ENCODE peak calls at places on chromosome 20, in five cellular contexts. One of them, this sample, is unnamed.

GRCh38 chr20:46027245-46027853 is 1.7 kb upstream of the SLC12A5 start:
- DNase-seq in mammary epithelial cell: peak; percentile 45
- DNase-seq in testis: peak; percentile 72
- DNase-seq in CD8-positive, alpha-beta T cell: no peak
- DNase-seq in CD8-positive, alpha-beta memory T cell: no peak
- DNase-seq in this sample: no peak

GRCh38 chr20:1206749-1207148 is 3.5 kb downstream of the C20orf202 start:
- DNase-seq in CD8-positive, alpha-beta memory T cell: no peak
- DNase-seq in CD8-positive, alpha-beta T cell: no peak
- DNase-seq in testis: no peak
- DNase-seq in mammary epithelial cell: no peak
- DNase-seq in this sample: no peak

GRCh38 chr20:22861990-22862389 is 173.1 kb upstream of the SSTR4 start:
- DNase-seq in mammary epithelial cell: no peak
- DNase-seq in CD8-positive, alpha-beta T cell: no peak
- DNase-seq in CD8-positive, alpha-beta memory T cell: no peak
- DNase-seq in testis: no peak
- DNase-seq in this sample: peak; percentile 73

GRCh38 chr20:45545754-45546453 is 1.3 kb downstream of the EPPIN start:
- DNase-seq in CD8-positive, alpha-beta T cell: no peak
- DNase-seq in mammary epithelial cell: peak; percentile 33
- DNase-seq in CD8-positive, alpha-beta memory T cell: no peak
- DNase-seq in testis: no peak
- DNase-seq in this sample: no peak

GRCh38 chr20:53910312-53911002 is 159.9 kb downstream of the BCAS1 start:
- DNase-seq in testis: no peak
- DNase-seq in mammary epithelial cell: no peak
- DNase-seq in CD8-positive, alpha-beta memory T cell: no peak
- DNase-seq in CD8-positive, alpha-beta T cell: no peak
- DNase-seq in this sample: peak; percentile 64

GRCh38 chr20:7520361-7520760 is 419.9 kb downstream of the HAO1 start:
- DNase-seq in CD8-positive, alpha-beta T cell: no peak
- DNase-seq in testis: no peak
- DNase-seq in CD8-positive, alpha-beta memory T cell: no peak
- DNase-seq in mammary epithelial cell: peak; percentile 46
- DNase-seq in this sample: no peak

GRCh38 chr20:61857884-61858283 is 207.8 kb downstream of the TAF4 start:
- DNase-seq in CD8-positive, alpha-beta T cell: no peak
- DNase-seq in testis: no peak
- DNase-seq in mammary epithelial cell: no peak
- DNase-seq in CD8-positive, alpha-beta memory T cell: no peak
- DNase-seq in this sample: no peak

GRCh38 chr20:54088430-54088829 is 18.0 kb upstream of the BCAS1 start:
- DNase-seq in CD8-positive, alpha-beta memory T cell: no peak
- DNase-seq in mammary epithelial cell: no peak
- DNase-seq in testis: no peak
- DNase-seq in CD8-positive, alpha-beta T cell: no peak
- DNase-seq in this sample: no peak

GRCh38 chr20:63540417-63541186 is 3.4 kb upstream of the PTK6 start:
- DNase-seq in CD8-positive, alpha-beta T cell: no peak
- DNase-seq in CD8-positive, alpha-beta memory T cell: no peak
- DNase-seq in testis: no peak
- DNase-seq in mammary epithelial cell: no peak
- DNase-seq in this sample: peak; percentile 89

GRCh38 chr20:44038681-44039123 is 124.0 kb downstream of the TOX2 start:
- DNase-seq in mammary epithelial cell: no peak
- DNase-seq in testis: no peak
- DNase-seq in CD8-positive, alpha-beta memory T cell: no peak
- DNase-seq in CD8-positive, alpha-beta T cell: no peak
- DNase-seq in this sample: peak; percentile 75

GRCh38 chr20:64039293-64040160 is 3.5 kb downstream of the C20orf204 start:
- DNase-seq in testis: no peak
- DNase-seq in CD8-positive, alpha-beta memory T cell: no peak
- DNase-seq in mammary epithelial cell: no peak
- DNase-seq in CD8-positive, alpha-beta T cell: no peak
- DNase-seq in this sample: no peak

GRCh38 chr20:56987992-56988391 is 278.4 kb downstream of the BMP7 start:
- DNase-seq in CD8-positive, alpha-beta memory T cell: no peak
- DNase-seq in mammary epithelial cell: peak; percentile 35
- DNase-seq in testis: no peak
- DNase-seq in CD8-positive, alpha-beta T cell: no peak
- DNase-seq in this sample: peak; percentile 74

GRCh38 chr20:59515013-59515905 is 89.1 kb upstream of the PHACTR3 start:
- DNase-seq in CD8-positive, alpha-beta T cell: no peak
- DNase-seq in CD8-positive, alpha-beta memory T cell: no peak
- DNase-seq in mammary epithelial cell: peak; percentile 47
- DNase-seq in testis: peak; percentile 88
- DNase-seq in this sample: no peak

GRCh38 chr20:32244150-32244823 is 33.2 kb upstream of the KIF3B start:
- DNase-seq in CD8-positive, alpha-beta T cell: no peak
- DNase-seq in mammary epithelial cell: no peak
- DNase-seq in testis: no peak
- DNase-seq in CD8-positive, alpha-beta memory T cell: no peak
- DNase-seq in this sample: no peak

GRCh38 chr20:18314786-18315406 is 26.6 kb downstream of the ZNF133 start:
- DNase-seq in CD8-positive, alpha-beta memory T cell: no peak
- DNase-seq in CD8-positive, alpha-beta T cell: no peak
- DNase-seq in mammary epithelial cell: peak; percentile 99
- DNase-seq in testis: no peak
- DNase-seq in this sample: peak; percentile 87

GRCh38 chr20:9269280-9269971 is 200.5 kb downstream of the PLCB4 start:
- DNase-seq in CD8-positive, alpha-beta memory T cell: no peak
- DNase-seq in mammary epithelial cell: no peak
- DNase-seq in CD8-positive, alpha-beta T cell: no peak
- DNase-seq in testis: no peak
- DNase-seq in this sample: no peak

GRCh38 chr20:5024982-5025381 is 23.7 kb upstream of the SLC23A2 start:
- DNase-seq in CD8-positive, alpha-beta memory T cell: no peak
- DNase-seq in CD8-positive, alpha-beta T cell: no peak
- DNase-seq in mammary epithelial cell: no peak
- DNase-seq in testis: no peak
- DNase-seq in this sample: no peak

GRCh38 chr20:43667341-43668132 is 623 bp downstream of the MYBL2 start:
- DNase-seq in CD8-positive, alpha-beta T cell: no peak
- DNase-seq in mammary epithelial cell: no peak
- DNase-seq in CD8-positive, alpha-beta memory T cell: peak; percentile 43
- DNase-seq in testis: no peak
- DNase-seq in this sample: peak; percentile 84

GRCh38 chr20:35007891-35008290 is 52.2 kb downstream of the MYH7B start:
- DNase-seq in mammary epithelial cell: no peak
- DNase-seq in CD8-positive, alpha-beta memory T cell: no peak
- DNase-seq in CD8-positive, alpha-beta T cell: no peak
- DNase-seq in testis: peak; percentile 13
- DNase-seq in this sample: peak; percentile 76

GRCh38 chr20:31829731-31830130 is 10.6 kb downstream of the MYLK2 start:
- DNase-seq in testis: no peak
- DNase-seq in mammary epithelial cell: no peak
- DNase-seq in CD8-positive, alpha-beta memory T cell: no peak
- DNase-seq in CD8-positive, alpha-beta T cell: no peak
- DNase-seq in this sample: no peak

GRCh38 chr20:45058168-45058850 is 42.6 kb downstream of the KCNS1 start:
- DNase-seq in CD8-positive, alpha-beta T cell: no peak
- DNase-seq in testis: no peak
- DNase-seq in CD8-positive, alpha-beta memory T cell: no peak
- DNase-seq in mammary epithelial cell: no peak
- DNase-seq in this sample: no peak

GRCh38 chr20:57851025-57851682 is 141.3 kb upstream of the PMEPA1 start:
- DNase-seq in CD8-positive, alpha-beta T cell: no peak
- DNase-seq in mammary epithelial cell: no peak
- DNase-seq in CD8-positive, alpha-beta memory T cell: no peak
- DNase-seq in testis: no peak
- DNase-seq in this sample: peak; percentile 63

GRCh38 chr20:52190437-52191131 is 995 bp downstream of the ZFP64 start:
- DNase-seq in CD8-positive, alpha-beta T cell: peak; percentile 35
- DNase-seq in CD8-positive, alpha-beta memory T cell: peak; percentile 49
- DNase-seq in testis: peak; percentile 44
- DNase-seq in mammary epithelial cell: peak; percentile 51
- DNase-seq in this sample: no peak

GRCh38 chr20:40728470-40728869 is 39.4 kb upstream of the MAFB start:
- DNase-seq in testis: no peak
- DNase-seq in CD8-positive, alpha-beta T cell: no peak
- DNase-seq in mammary epithelial cell: no peak
- DNase-seq in CD8-positive, alpha-beta memory T cell: no peak
- DNase-seq in this sample: no peak

GRCh38 chr20:46558511-46558959 is 8.1 kb upstream of the OCSTAMP start:
- DNase-seq in testis: peak; percentile 37
- DNase-seq in CD8-positive, alpha-beta T cell: no peak
- DNase-seq in CD8-positive, alpha-beta memory T cell: no peak
- DNase-seq in mammary epithelial cell: peak; percentile 83
- DNase-seq in this sample: no peak

GRCh38 chr20:7180261-7181045 is 413.0 kb downstream of the BMP2 start:
- DNase-seq in testis: no peak
- DNase-seq in mammary epithelial cell: peak; percentile 69
- DNase-seq in CD8-positive, alpha-beta memory T cell: no peak
- DNase-seq in CD8-positive, alpha-beta T cell: no peak
- DNase-seq in this sample: no peak

GRCh38 chr20:21143194-21143890 is 17.5 kb downstream of the KIZ start:
- DNase-seq in CD8-positive, alpha-beta T cell: no peak
- DNase-seq in testis: no peak
- DNase-seq in CD8-positive, alpha-beta memory T cell: no peak
- DNase-seq in mammary epithelial cell: no peak
- DNase-seq in this sample: no peak

GRCh38 chr20:7411075-7411474 is 529.2 kb downstream of the HAO1 start:
- DNase-seq in CD8-positive, alpha-beta T cell: no peak
- DNase-seq in CD8-positive, alpha-beta memory T cell: no peak
- DNase-seq in mammary epithelial cell: no peak
- DNase-seq in testis: no peak
- DNase-seq in this sample: no peak

GRCh38 chr20:44548171-44548678 is 26.4 kb upstream of the SERINC3 start:
- DNase-seq in CD8-positive, alpha-beta T cell: no peak
- DNase-seq in CD8-positive, alpha-beta memory T cell: no peak
- DNase-seq in testis: no peak
- DNase-seq in mammary epithelial cell: no peak
- DNase-seq in this sample: no peak

GRCh38 chr20:31924561-31924960 is 27.3 kb downstream of the PDRG1 start:
- DNase-seq in CD8-positive, alpha-beta T cell: no peak
- DNase-seq in mammary epithelial cell: no peak
- DNase-seq in CD8-positive, alpha-beta memory T cell: no peak
- DNase-seq in testis: no peak
- DNase-seq in this sample: peak; percentile 61

GRCh38 chr20:50320910-50321796 is 130.5 kb downstream of the CEBPB start:
- DNase-seq in mammary epithelial cell: peak; percentile 99
- DNase-seq in testis: peak; percentile 79
- DNase-seq in CD8-positive, alpha-beta T cell: no peak
- DNase-seq in CD8-positive, alpha-beta memory T cell: no peak
- DNase-seq in this sample: peak; percentile 100
- H3K27ac ChIP-seq in mammary epithelial cell: peak overlapping the region; percentile 90
- H3K27ac ChIP-seq in testis: no peak overlapping the region
- H3K27ac ChIP-seq in CD8-positive, alpha-beta T cell: no peak overlapping the region
- H3K27ac ChIP-seq in CD8-positive, alpha-beta memory T cell: no peak overlapping the region
- H3K27ac ChIP-seq in this sample: peak overlapping the region; percentile 86

GRCh38 chr20:11721411-11721810 is 196.3 kb upstream of the BTBD3 start:
- DNase-seq in CD8-positive, alpha-beta memory T cell: no peak
- DNase-seq in testis: no peak
- DNase-seq in CD8-positive, alpha-beta T cell: no peak
- DNase-seq in mammary epithelial cell: no peak
- DNase-seq in this sample: no peak

GRCh38 chr20:11726021-11726420 is 191.7 kb upstream of the BTBD3 start:
- DNase-seq in CD8-positive, alpha-beta T cell: no peak
- DNase-seq in mammary epithelial cell: no peak
- DNase-seq in CD8-positive, alpha-beta memory T cell: no peak
- DNase-seq in testis: no peak
- DNase-seq in this sample: no peak

GRCh38 chr20:11719153-11719552 is 198.5 kb upstream of the BTBD3 start:
- DNase-seq in mammary epithelial cell: no peak
- DNase-seq in testis: no peak
- DNase-seq in CD8-positive, alpha-beta T cell: no peak
- DNase-seq in CD8-positive, alpha-beta memory T cell: no peak
- DNase-seq in this sample: no peak

GRCh38 chr20:11728937-11729336 is 188.8 kb upstream of the BTBD3 start:
- DNase-seq in mammary epithelial cell: no peak
- DNase-seq in CD8-positive, alpha-beta T cell: no peak
- DNase-seq in testis: no peak
- DNase-seq in CD8-positive, alpha-beta memory T cell: no peak
- DNase-seq in this sample: no peak

GRCh38 chr20:11724112-11724511 is 193.6 kb upstream of the BTBD3 start:
- DNase-seq in mammary epithelial cell: no peak
- DNase-seq in CD8-positive, alpha-beta memory T cell: no peak
- DNase-seq in testis: no peak
- DNase-seq in CD8-positive, alpha-beta T cell: no peak
- DNase-seq in this sample: no peak
- H3K4me3 ChIP-seq in mammary epithelial cell: no peak overlapping the region
- H3K4me3 ChIP-seq in CD8-positive, alpha-beta memory T cell: no peak overlapping the region
- H3K4me3 ChIP-seq in testis: no peak overlapping the region
- H3K4me3 ChIP-seq in CD8-positive, alpha-beta T cell: no peak overlapping the region
- H3K4me3 ChIP-seq in this sample: no peak overlapping the region

GRCh38 chr20:49112596-49113274 is 66.6 kb downstream of the CSE1L start:
- DNase-seq in testis: no peak
- DNase-seq in CD8-positive, alpha-beta memory T cell: no peak
- DNase-seq in mammary epithelial cell: no peak
- DNase-seq in CD8-positive, alpha-beta T cell: no peak
- DNase-seq in this sample: no peak
- H3K36me3 ChIP-seq in testis: no peaks in the 10 kb centered on the region
- H3K36me3 ChIP-seq in CD8-positive, alpha-beta memory T cell: peaks cover 39% of the 10 kb centered on the region
- H3K36me3 ChIP-seq in mammary epithelial cell: peaks cover 23% of the 10 kb centered on the region
- H3K36me3 ChIP-seq in CD8-positive, alpha-beta T cell: peaks cover 32% of the 10 kb centered on the region
- H3K36me3 ChIP-seq in this sample: peaks cover 58% of the 10 kb centered on the region

DNA sequence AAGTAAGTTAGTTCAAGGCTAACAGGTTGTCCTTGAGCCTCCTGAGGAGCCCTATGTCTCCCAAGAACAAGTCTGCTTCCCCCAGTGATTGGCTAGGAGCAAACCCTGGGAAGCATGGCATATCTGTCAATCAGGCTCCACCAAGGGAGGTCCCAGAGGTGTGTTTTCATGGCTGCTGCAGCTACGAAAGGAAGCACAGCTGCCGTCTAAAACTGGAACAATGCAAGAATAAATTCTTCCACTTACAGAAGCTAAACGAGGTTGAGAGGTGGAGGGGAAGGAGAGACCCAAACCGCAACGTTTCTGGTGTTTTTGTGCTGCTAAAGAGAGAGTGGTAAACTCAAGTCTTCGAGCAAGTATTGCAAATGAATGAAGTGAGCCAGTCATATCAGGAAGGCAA is 4.9 kb upstream of the PTGIS start:
- DNase-seq in testis: no peak
- DNase-seq in CD8-positive, alpha-beta T cell: no peak
- DNase-seq in mammary epithelial cell: no peak
- DNase-seq in CD8-positive, alpha-beta memory T cell: no peak
- DNase-seq in this sample: peak; percentile 48
- H3K27ac ChIP-seq in testis: peak overlapping the region; percentile 57
- H3K27ac ChIP-seq in CD8-positive, alpha-beta T cell: no peak overlapping the region
- H3K27ac ChIP-seq in mammary epithelial cell: no peak overlapping the region
- H3K27ac ChIP-seq in CD8-positive, alpha-beta memory T cell: no peak overlapping the region
- H3K27ac ChIP-seq in this sample: no peak overlapping the region

This sample was measured in RWPE2.